ENCODE peak calls at places on chromosomes 7 and 10, in nine cellular contexts. One of them, this sample, is unnamed.

GRCh38 chr7:34073676-34074075 is 168.3 kb downstream of the BMPER start:
- DNase-seq in K562: no peak
- DNase-seq in A549: no peak
- DNase-seq in stomach: no peak
- DNase-seq in ovary: peak
- DNase-seq in breast epithelium: no peak
- DNase-seq in heart left ventricle: no peak
- DNase-seq in IMR-90: no peak
- DNase-seq in prostate gland: no peak
- DNase-seq in this sample: no peak

GRCh38 chr7:132773527-132773956 is 197.3 kb upstream of the PLXNA4 start:
- DNase-seq in K562: no peak
- DNase-seq in stomach: no peak
- DNase-seq in A549: no peak
- DNase-seq in ovary: no peak
- DNase-seq in IMR-90: peak
- DNase-seq in heart left ventricle: no peak
- DNase-seq in breast epithelium: no peak
- DNase-seq in prostate gland: no peak
- DNase-seq in this sample: no peak

GRCh38 chr10:35092851-35093250 is 2.7 kb upstream of the CUL2 start:
- DNase-seq in stomach: no peak
- DNase-seq in IMR-90: no peak
- DNase-seq in A549: no peak
- DNase-seq in breast epithelium: no peak
- DNase-seq in K562: no peak
- DNase-seq in ovary: no peak
- DNase-seq in heart left ventricle: no peak
- DNase-seq in prostate gland: no peak
- DNase-seq in this sample: no peak

GRCh38 chr7:36232971-36233550 is 80.0 kb downstream of the EEPD1 start:
- DNase-seq in ovary: no peak
- DNase-seq in stomach: no peak
- DNase-seq in A549: no peak
- DNase-seq in heart left ventricle: no peak
- DNase-seq in IMR-90: peak
- DNase-seq in breast epithelium: no peak
- DNase-seq in K562: no peak
- DNase-seq in prostate gland: no peak
- DNase-seq in this sample: no peak

GRCh38 chr7:22633286-22633953 is 93.6 kb upstream of the IL6 start:
- DNase-seq in prostate gland: no peak
- DNase-seq in IMR-90: peak
- DNase-seq in breast epithelium: no peak
- DNase-seq in K562: no peak
- DNase-seq in heart left ventricle: no peak
- DNase-seq in stomach: no peak
- DNase-seq in A549: no peak
- DNase-seq in ovary: no peak
- DNase-seq in this sample: no peak

GRCh38 chr7:140594131-140594691 is 46.4 kb downstream of the DENND2A start:
- DNase-seq in prostate gland: no peak
- DNase-seq in breast epithelium: no peak
- DNase-seq in K562: no peak
- DNase-seq in ovary: no peak
- DNase-seq in IMR-90: no peak
- DNase-seq in A549: no peak
- DNase-seq in stomach: no peak
- DNase-seq in heart left ventricle: peak
- DNase-seq in this sample: no peak

GRCh38 chr10:44376504-44377099 is 8.3 kb downstream of the CXCL12 start:
- DNase-seq in breast epithelium: no peak
- DNase-seq in K562: no peak
- DNase-seq in A549: no peak
- DNase-seq in heart left ventricle: no peak
- DNase-seq in ovary: no peak
- DNase-seq in stomach: no peak
- DNase-seq in IMR-90: no peak
- DNase-seq in prostate gland: no peak
- DNase-seq in this sample: no peak

GRCh38 chr7:157923903-157924630 is 587.3 kb downstream of the DNAJB6 start:
- DNase-seq in ovary: no peak
- DNase-seq in prostate gland: no peak
- DNase-seq in heart left ventricle: no peak
- DNase-seq in A549: no peak
- DNase-seq in IMR-90: no peak
- DNase-seq in K562: no peak
- DNase-seq in breast epithelium: no peak
- DNase-seq in stomach: no peak
- DNase-seq in this sample: no peak

GRCh38 chr10:44301781-44302400 is 83.0 kb downstream of the CXCL12 start:
- DNase-seq in prostate gland: no peak
- DNase-seq in ovary: no peak
- DNase-seq in breast epithelium: no peak
- DNase-seq in IMR-90: peak
- DNase-seq in heart left ventricle: no peak
- DNase-seq in K562: no peak
- DNase-seq in stomach: no peak
- DNase-seq in A549: no peak
- DNase-seq in this sample: no peak

GRCh38 chr10:112716076-112716475 is 234.0 kb upstream of the TCF7L2 start:
- DNase-seq in A549: no peak
- DNase-seq in K562: no peak
- DNase-seq in IMR-90: no peak
- DNase-seq in ovary: no peak
- DNase-seq in stomach: no peak
- DNase-seq in heart left ventricle: no peak
- DNase-seq in prostate gland: no peak
- DNase-seq in breast epithelium: no peak
- DNase-seq in this sample: no peak

GRCh38 chr10:1329622-1330021 is 273.4 kb downstream of the WDR37 start:
- DNase-seq in ovary: no peak
- DNase-seq in IMR-90: no peak
- DNase-seq in prostate gland: no peak
- DNase-seq in stomach: no peak
- DNase-seq in A549: no peak
- DNase-seq in heart left ventricle: no peak
- DNase-seq in K562: no peak
- DNase-seq in breast epithelium: no peak
- DNase-seq in this sample: peak

GRCh38 chr10:944034-944831 is 12.7 kb upstream of the LARP4B start:
- DNase-seq in breast epithelium: no peak
- DNase-seq in K562: no peak
- DNase-seq in IMR-90: peak
- DNase-seq in heart left ventricle: peak
- DNase-seq in prostate gland: no peak
- DNase-seq in ovary: no peak
- DNase-seq in A549: no peak
- DNase-seq in stomach: peak
- DNase-seq in this sample: peak

GRCh38 chr7:34109936-34110626 is 204.7 kb downstream of the BMPER start:
- DNase-seq in heart left ventricle: no peak
- DNase-seq in A549: no peak
- DNase-seq in IMR-90: peak
- DNase-seq in K562: no peak
- DNase-seq in stomach: no peak
- DNase-seq in breast epithelium: no peak
- DNase-seq in prostate gland: no peak
- DNase-seq in ovary: no peak
- DNase-seq in this sample: no peak

GRCh38 chr7:138527746-138528223 is 67.7 kb downstream of the TRIM24 start:
- DNase-seq in prostate gland: no peak
- DNase-seq in A549: no peak
- DNase-seq in stomach: no peak
- DNase-seq in ovary: no peak
- DNase-seq in IMR-90: no peak
- DNase-seq in heart left ventricle: no peak
- DNase-seq in breast epithelium: no peak
- DNase-seq in K562: peak
- DNase-seq in this sample: no peak

GRCh38 chr7:127186686-127187085 is 66.1 kb downstream of the GRM8 start:
- DNase-seq in prostate gland: no peak
- DNase-seq in K562: no peak
- DNase-seq in A549: no peak
- DNase-seq in breast epithelium: no peak
- DNase-seq in ovary: no peak
- DNase-seq in heart left ventricle: no peak
- DNase-seq in stomach: no peak
- DNase-seq in IMR-90: no peak
- DNase-seq in this sample: no peak

GRCh38 chr7:29381206-29382094 is 182.2 kb upstream of the PRR15 start:
- DNase-seq in K562: no peak
- DNase-seq in IMR-90: no peak
- DNase-seq in stomach: no peak
- DNase-seq in breast epithelium: no peak
- DNase-seq in ovary: no peak
- DNase-seq in prostate gland: peak
- DNase-seq in A549: no peak
- DNase-seq in heart left ventricle: no peak
- DNase-seq in this sample: no peak

GRCh38 chr7:148698397-148699023 is at the start of gene CUL1:
- DNase-seq in A549: peak
- DNase-seq in stomach: peak
- DNase-seq in IMR-90: peak
- DNase-seq in ovary: peak
- DNase-seq in prostate gland: peak
- DNase-seq in heart left ventricle: peak
- DNase-seq in K562: peak
- DNase-seq in breast epithelium: peak
- DNase-seq in this sample: peak

GRCh38 chr7:55065079-55065478 is 46.3 kb downstream of the EGFR start:
- DNase-seq in ovary: no peak
- DNase-seq in heart left ventricle: peak
- DNase-seq in prostate gland: no peak
- DNase-seq in stomach: no peak
- DNase-seq in breast epithelium: no peak
- DNase-seq in K562: no peak
- DNase-seq in IMR-90: peak
- DNase-seq in A549: peak
- DNase-seq in this sample: peak

GRCh38 chr10:132266594-132267161 is 41.1 kb downstream of the STK32C start:
- DNase-seq in heart left ventricle: no peak
- DNase-seq in breast epithelium: no peak
- DNase-seq in K562: no peak
- DNase-seq in IMR-90: no peak
- DNase-seq in stomach: no peak
- DNase-seq in A549: no peak
- DNase-seq in prostate gland: no peak
- DNase-seq in ovary: no peak
- DNase-seq in this sample: no peak

GRCh38 chr7:103538964-103539709 is 93.1 kb upstream of the SLC26A5 start:
- DNase-seq in ovary: no peak
- DNase-seq in prostate gland: no peak
- DNase-seq in IMR-90: no peak
- DNase-seq in K562: no peak
- DNase-seq in breast epithelium: no peak
- DNase-seq in stomach: no peak
- DNase-seq in heart left ventricle: no peak
- DNase-seq in A549: no peak
- DNase-seq in this sample: no peak

GRCh38 chr10:89283174-89283987 is 18.5 kb upstream of the IFIT2 start:
- DNase-seq in ovary: no peak
- DNase-seq in breast epithelium: no peak
- DNase-seq in A549: no peak
- DNase-seq in K562: no peak
- DNase-seq in heart left ventricle: no peak
- DNase-seq in IMR-90: peak
- DNase-seq in prostate gland: no peak
- DNase-seq in stomach: no peak
- DNase-seq in this sample: no peak

GRCh38 chr7:24395512-24395911 is 111.5 kb downstream of the NPY start:
- DNase-seq in IMR-90: no peak
- DNase-seq in heart left ventricle: no peak
- DNase-seq in prostate gland: no peak
- DNase-seq in ovary: no peak
- DNase-seq in stomach: no peak
- DNase-seq in A549: no peak
- DNase-seq in breast epithelium: no peak
- DNase-seq in K562: peak
- DNase-seq in this sample: no peak
- H3K4me3 ChIP-seq in IMR-90: no peak
- H3K4me3 ChIP-seq in heart left ventricle: no peak
- H3K4me3 ChIP-seq in prostate gland: no peak
- H3K4me3 ChIP-seq in ovary: no peak
- H3K4me3 ChIP-seq in stomach: no peak
- H3K4me3 ChIP-seq in A549: no peak
- H3K4me3 ChIP-seq in breast epithelium: no peak
- H3K4me3 ChIP-seq in K562: no peak
- H3K4me3 ChIP-seq in this sample: no peak

GRCh38 chr7:2629740-2630681 is 1.8 kb upstream of the TTYH3 start:
- DNase-seq in stomach: peak
- DNase-seq in prostate gland: peak
- DNase-seq in IMR-90: peak
- DNase-seq in heart left ventricle: no peak
- DNase-seq in K562: no peak
- DNase-seq in ovary: no peak
- DNase-seq in breast epithelium: peak
- DNase-seq in A549: no peak
- DNase-seq in this sample: no peak
- TF ChIP-seq POLR2A in stomach: no peak
- TF ChIP-seq POLR2A in prostate gland: no peak
- TF ChIP-seq POLR2A in IMR-90: no peak
- TF ChIP-seq POLR2A in heart left ventricle: no peak
- TF ChIP-seq POLR2A in K562: no peak
- TF ChIP-seq POLR2A in ovary: no peak
- TF ChIP-seq POLR2A in breast epithelium: no peak
- TF ChIP-seq POLR2A in A549: no peak
- TF ChIP-seq POLR2A in this sample: no peak

GRCh38 chr10:46022978-46023702 is 7.3 kb downstream of the NCOA4 start:
- DNase-seq in stomach: peak
- DNase-seq in prostate gland: peak
- DNase-seq in breast epithelium: peak
- DNase-seq in K562: peak
- DNase-seq in heart left ventricle: peak
- DNase-seq in A549: peak
- DNase-seq in ovary: peak
- DNase-seq in IMR-90: peak
- DNase-seq in this sample: peak
- TF ChIP-seq CTCF in stomach: no peak
- TF ChIP-seq CTCF in prostate gland: peak
- TF ChIP-seq CTCF in breast epithelium: no peak
- TF ChIP-seq CTCF in K562: peak
- TF ChIP-seq CTCF in heart left ventricle: peak
- TF ChIP-seq CTCF in A549: no peak
- TF ChIP-seq CTCF in ovary: no peak
- TF ChIP-seq CTCF in IMR-90: peak
- TF ChIP-seq CTCF in this sample: no peak

DNA sequence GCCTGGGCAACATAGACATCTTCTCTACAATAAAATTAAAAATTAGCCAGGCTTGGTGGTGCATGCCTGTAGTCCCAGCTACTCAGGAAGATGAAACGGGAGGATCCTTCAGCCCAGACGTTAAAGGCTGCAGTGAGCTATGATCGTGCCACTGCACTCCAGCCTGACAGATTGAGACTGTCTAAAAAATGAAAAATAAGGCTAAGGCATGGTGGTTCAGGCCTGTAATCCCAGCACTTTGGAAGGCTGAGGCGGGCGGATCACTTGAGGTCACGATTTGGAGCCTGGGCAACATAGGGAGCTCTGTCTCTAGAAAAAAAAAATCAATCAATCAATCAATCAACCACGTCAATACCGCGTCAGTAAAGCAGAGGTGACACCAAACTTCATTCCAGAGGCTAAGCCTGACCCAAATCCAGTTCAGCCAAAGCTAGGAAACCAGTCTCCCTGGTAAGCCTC is 31.1 kb downstream of the MRPS24 start:
- DNase-seq in stomach: no peak
- DNase-seq in A549: no peak
- DNase-seq in K562: no peak
- DNase-seq in heart left ventricle: no peak
- DNase-seq in prostate gland: no peak
- DNase-seq in breast epithelium: no peak
- DNase-seq in IMR-90: no peak
- DNase-seq in ovary: no peak
- DNase-seq in this sample: no peak
- H3K4me3 ChIP-seq in stomach: peak
- H3K4me3 ChIP-seq in A549: no peak
- H3K4me3 ChIP-seq in K562: peak
- H3K4me3 ChIP-seq in heart left ventricle: peak
- H3K4me3 ChIP-seq in prostate gland: no peak
- H3K4me3 ChIP-seq in breast epithelium: no peak
- H3K4me3 ChIP-seq in IMR-90: no peak
- H3K4me3 ChIP-seq in ovary: no peak
- H3K4me3 ChIP-seq in this sample: no peak